ENCODE peak calls at places on chromosomes 11 and 22, in eight cellular contexts. L, W, R, S, F, M, O and G are unnamed samples.

GRCh38 chr11:79822771-79823170 is 381.9 kb upstream of the TENM4 start:
- DNase-seq in R (no peak), O (no peak), S (no peak), M (no peak), L (no peak), F (no peak), W (no peak), G (no peak)

GRCh38 chr11:116357769-116358544 is 414.8 kb downstream of the BUD13 start:
- DNase-seq in O (no peak), M (no peak), R (no peak), F (no peak), W (no peak), L (no peak), S (no peak), G (no peak)

GRCh38 chr22:45009881-45010531 is at the start of gene PHF21B:
- DNase-seq in S (no peak), L (peak; percentile 90), W (no peak), F (no peak), M (no peak), O (peak; percentile 8), R (peak; percentile 19), G (peak; percentile 60)

GRCh38 chr22:45242778-45243191 is 2.1 kb upstream of the KIAA0930 start:
- DNase-seq in W (no peak), R (no peak), O (no peak), S (no peak), M (no peak), L (peak; percentile 26), F (no peak), G (no peak)

GRCh38 chr11:117620131-117620530 is 176.9 kb downstream of the DSCAML1 start:
- DNase-seq in R (no peak), S (no peak), M (no peak), O (no peak), L (no peak), W (no peak), F (no peak), G (no peak)

GRCh38 chr11:4375431-4376113 is 7.4 kb upstream of the OR52B4 start:
- DNase-seq in R (no peak), S (no peak), F (no peak), M (no peak), W (no peak), O (no peak), L (no peak), G (no peak)

GRCh38 chr11:9755561-9755960 is 91.7 kb downstream of the SWAP70 start:
- DNase-seq in W (no peak), F (no peak), R (no peak), M (no peak), S (no peak), O (peak; percentile 42), L (no peak), G (no peak)

GRCh38 chr11:95512682-95513081 is 276.9 kb downstream of the FAM76B start:
- DNase-seq in L (no peak), M (no peak), W (no peak), F (peak; percentile 69), R (peak; percentile 68), S (no peak), O (peak; percentile 91), G (no peak)

GRCh38 chr22:27292542-27293298 is 508.8 kb downstream of the MN1 start:
- DNase-seq in L (no peak), W (no peak), R (no peak), O (no peak), F (no peak), M (no peak), S (no peak), G (no peak)

GRCh38 chr11:6693342-6694228 is 10.4 kb upstream of the MRPL17 start:
- DNase-seq in S (peak; percentile 65), O (peak; percentile 90), F (peak; percentile 26), L (no peak), M (no peak), R (no peak), W (peak; percentile 83), G (no peak)

GRCh38 chr11:19819148-19819547 is 106.5 kb downstream of the NAV2 start:
- DNase-seq in L (no peak), M (no peak), R (no peak), S (no peak), O (no peak), F (no peak), W (no peak), G (no peak)

GRCh38 chr11:10301656-10302293 is 3.1 kb upstream of the ADM start:
- DNase-seq in S (no peak), R (peak; percentile 41), F (no peak), M (no peak), W (no peak), O (peak; percentile 79), L (no peak), G (no peak)

GRCh38 chr11:45530111-45530510 is 135.3 kb downstream of the CHST1 start:
- DNase-seq in S (no peak), L (no peak), W (no peak), F (no peak), R (no peak), M (no peak), O (no peak), G (no peak)

GRCh38 chr11:120906752-120907151 is 117.2 kb upstream of the TBCEL start:
- DNase-seq in M (no peak), R (no peak), S (no peak), W (no peak), O (no peak), L (peak; percentile 61), F (no peak), G (no peak)

GRCh38 chr11:134625631-134626030 is 213.6 kb upstream of the B3GAT1 start:
- DNase-seq in W (no peak), M (no peak), L (no peak), F (no peak), S (no peak), O (no peak), R (no peak), G (no peak)

GRCh38 chr22:19784396-19785175 is 24.0 kb downstream of the TBX1 start:
- DNase-seq in O (no peak), M (no peak), S (no peak), R (no peak), W (no peak), L (no peak), F (no peak), G (no peak)

GRCh38 chr22:32992821-32993220 is 65.4 kb downstream of the SYN3 start:
- DNase-seq in F (no peak), W (no peak), M (no peak), O (no peak), R (no peak), S (no peak), L (no peak), G (no peak)

GRCh38 chr11:93662177-93662575 is 694 bp downstream of the CEP295 start:
- DNase-seq in M (no peak), L (no peak), W (no peak), R (no peak), S (no peak), F (no peak), O (no peak), G (no peak)

GRCh38 chr11:26187639-26188038 is 144.3 kb upstream of the ANO3 start:
- DNase-seq in S (no peak), L (no peak), F (no peak), R (peak; percentile 63), M (no peak), O (peak; percentile 88), W (no peak), G (no peak)

GRCh38 chr11:130945945-130946344 is 29.7 kb upstream of the SNX19 start:
- DNase-seq in R (peak; percentile 49), M (no peak), W (no peak), F (peak; percentile 16), S (peak; percentile 74), L (no peak), O (peak; percentile 91), G (no peak)

GRCh38 chr11:11973361-11973800 is 35.0 kb downstream of the DKK3 start:
- DNase-seq in S (no peak), F (peak; percentile 66), O (peak; percentile 52), M (peak; percentile 92), L (no peak), R (no peak), W (no peak), G (no peak)

GRCh38 chr11:13759050-13759449 is 90.6 kb downstream of the FAR1 start:
- DNase-seq in M (no peak), O (no peak), S (no peak), W (no peak), F (no peak), L (no peak), R (no peak), G (no peak)

GRCh38 chr11:3905080-3905953 is 49.9 kb downstream of the STIM1 start:
- DNase-seq in R (peak; percentile 74), W (no peak), F (peak; percentile 50), S (no peak), L (no peak), O (peak; percentile 60), M (no peak), G (no peak)

GRCh38 chr11:134731562-134731961 is 319.5 kb upstream of the B3GAT1 start:
- DNase-seq in W (no peak), S (no peak), L (no peak), M (no peak), F (no peak), O (no peak), R (no peak), G (no peak)

GRCh38 chr22:44731357-44731970 is 20.9 kb upstream of the ARHGAP8 start:
- DNase-seq in R (no peak), L (no peak), M (no peak), O (no peak), S (no peak), W (no peak), F (no peak), G (no peak)

GRCh38 chr11:120179071-120179672 is 31.7 kb upstream of the OAF start:
- DNase-seq in W (no peak), S (no peak), M (peak; percentile 68), L (no peak), R (no peak), O (no peak), F (peak; percentile 4), G (no peak)

GRCh38 chr11:28727254-28727653 is 619.1 kb downstream of the METTL15 start:
- DNase-seq in O (peak; percentile 16), R (no peak), F (no peak), S (no peak), L (no peak), W (no peak), M (no peak), G (no peak)

GRCh38 chr11:32333335-32333991 is 101.9 kb downstream of the WT1 start:
- DNase-seq in L (no peak), F (peak; percentile 71), R (no peak), M (no peak), S (peak; percentile 25), W (no peak), O (peak; percentile 32), G (no peak)
- TF ChIP-seq CTCF in L (no peak), F (no peak), R (peak; percentile 39), M (no peak), S (peak; percentile 41), W (peak; percentile 74), O (peak; percentile 40), G (no peak)

GRCh38 chr11:43802509-43802908 is 78.1 kb upstream of the ALKBH3 start:
- DNase-seq in W (no peak), S (no peak), M (no peak), L (no peak), F (no peak), O (no peak), R (no peak), G (no peak)
- TF ChIP-seq CTCF in W (peak; percentile 45), S (peak; percentile 36), M (no peak), L (peak; percentile 49), F (no peak), O (peak; percentile 13), R (no peak), G (no peak)

GRCh38 chr11:72080326-72081183 is at the start of the genes LRRC51 and NUMA1:
- DNase-seq in M (peak; percentile 100), O (peak; percentile 100), W (peak; percentile 100), F (peak; percentile 100), L (peak; percentile 99), S (peak; percentile 99), R (peak; percentile 96), G (peak; percentile 84)
- TF ChIP-seq CTCF in M (no peak), O (no peak), W (no peak), F (no peak), L (no peak), S (no peak), R (no peak), G (no peak)

GRCh38 chr22:29031236-29031982 is 30.2 kb downstream of the C22orf31 start:
- DNase-seq in O (peak; percentile 96), F (peak; percentile 62), S (peak; percentile 89), W (peak; percentile 35), M (peak; percentile 85), R (peak; percentile 41), L (no peak), G (no peak)
- TF ChIP-seq CTCF in O (no peak), F (peak; percentile 19), S (no peak), W (no peak), M (no peak), R (no peak), L (no peak), G (no peak)